ENCODE peak calls at places on chromosomes 3 and 15, in five cellular contexts. One of them, this sample, is unnamed.

GRCh38 chr15:39625856-39626255 is 45.0 kb downstream of the THBS1 start:
- DNase-seq in K562: no peak
- DNase-seq in IMR-90: peak
- DNase-seq in SK-N-SH: no peak
- DNase-seq in A549: no peak
- DNase-seq in this sample: no peak

GRCh38 chr15:34793071-34793470 is 2.3 kb downstream of the ACTC1 start:
- DNase-seq in K562: no peak
- DNase-seq in IMR-90: no peak
- DNase-seq in A549: no peak
- DNase-seq in SK-N-SH: no peak
- DNase-seq in this sample: no peak

GRCh38 chr3:3066378-3066777 is 43.8 kb downstream of the IL5RA start:
- DNase-seq in IMR-90: no peak
- DNase-seq in K562: no peak
- DNase-seq in A549: no peak
- DNase-seq in SK-N-SH: no peak
- DNase-seq in this sample: no peak

GRCh38 chr3:123644358-123644757 is 59.5 kb upstream of the HACD2 start:
- DNase-seq in A549: no peak
- DNase-seq in K562: no peak
- DNase-seq in SK-N-SH: no peak
- DNase-seq in IMR-90: no peak
- DNase-seq in this sample: no peak

GRCh38 chr15:50315814-50316630 is 39.0 kb downstream of the GABPB1 start:
- DNase-seq in IMR-90: peak
- DNase-seq in K562: peak
- DNase-seq in A549: peak
- DNase-seq in SK-N-SH: peak
- DNase-seq in this sample: no peak

GRCh38 chr3:48897401-48898376 is 993 bp downstream of the SLC25A20 start:
- DNase-seq in SK-N-SH: no peak
- DNase-seq in K562: no peak
- DNase-seq in IMR-90: no peak
- DNase-seq in A549: no peak
- DNase-seq in this sample: no peak

GRCh38 chr3:124747111-124747981 is 17.1 kb downstream of the UMPS start:
- DNase-seq in SK-N-SH: no peak
- DNase-seq in A549: no peak
- DNase-seq in K562: no peak
- DNase-seq in IMR-90: no peak
- DNase-seq in this sample: no peak

GRCh38 chr3:155282416-155283091 is 10.9 kb downstream of the STRIT1 start:
- DNase-seq in K562: peak
- DNase-seq in A549: no peak
- DNase-seq in SK-N-SH: no peak
- DNase-seq in IMR-90: peak
- DNase-seq in this sample: no peak

GRCh38 chr3:61730058-61730457 is 168.7 kb downstream of the PTPRG start:
- DNase-seq in K562: no peak
- DNase-seq in IMR-90: no peak
- DNase-seq in SK-N-SH: no peak
- DNase-seq in A549: no peak
- DNase-seq in this sample: no peak

GRCh38 chr3:36603423-36603822 is 160.9 kb downstream of the DCLK3 start:
- DNase-seq in IMR-90: no peak
- DNase-seq in A549: no peak
- DNase-seq in K562: no peak
- DNase-seq in SK-N-SH: no peak
- DNase-seq in this sample: no peak

GRCh38 chr15:74451322-74451721 is 9.6 kb downstream of the UBL7 start:
- DNase-seq in K562: no peak
- DNase-seq in IMR-90: no peak
- DNase-seq in SK-N-SH: no peak
- DNase-seq in A549: no peak
- DNase-seq in this sample: no peak

GRCh38 chr3:157436583-157437300 is at the start of gene PTX3:
- DNase-seq in IMR-90: peak
- DNase-seq in SK-N-SH: peak
- DNase-seq in A549: peak
- DNase-seq in K562: no peak
- DNase-seq in this sample: no peak

GRCh38 chr3:188362405-188362831 is 208.5 kb downstream of the LPP start:
- DNase-seq in A549: peak
- DNase-seq in IMR-90: peak
- DNase-seq in K562: no peak
- DNase-seq in SK-N-SH: no peak
- DNase-seq in this sample: no peak

GRCh38 chr3:180048840-180049239 is 12.1 kb upstream of the PEX5L start:
- DNase-seq in K562: no peak
- DNase-seq in SK-N-SH: no peak
- DNase-seq in IMR-90: peak
- DNase-seq in A549: no peak
- DNase-seq in this sample: no peak

GRCh38 chr15:50192926-50193595 is 11.1 kb downstream of the SLC27A2 start:
- DNase-seq in SK-N-SH: no peak
- DNase-seq in A549: no peak
- DNase-seq in IMR-90: peak
- DNase-seq in K562: no peak
- DNase-seq in this sample: no peak

GRCh38 chr3:107670991-107671390 is 148.2 kb downstream of the BBX start:
- DNase-seq in A549: no peak
- DNase-seq in IMR-90: no peak
- DNase-seq in SK-N-SH: no peak
- DNase-seq in K562: no peak
- DNase-seq in this sample: no peak

DNA sequence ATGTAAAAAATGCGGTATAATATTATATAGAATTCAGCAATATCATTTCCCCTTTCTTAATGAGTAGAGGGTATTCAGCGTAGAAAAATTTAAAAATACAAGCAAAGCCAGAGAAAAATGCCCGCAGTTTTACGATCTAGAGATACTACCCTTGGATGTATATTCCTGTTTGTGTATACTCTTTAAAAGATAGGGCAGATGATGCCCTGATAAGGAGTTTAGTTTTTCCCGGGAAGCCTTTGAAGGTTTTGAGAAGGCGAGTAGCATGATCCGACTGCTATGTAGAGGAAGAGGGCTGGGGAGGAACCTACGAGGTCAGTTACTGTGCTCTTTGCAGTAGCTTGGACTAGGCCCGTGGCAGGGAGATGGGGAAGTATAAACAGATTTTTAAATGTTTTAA is 1.2 kb downstream of the YEATS2 start:
- DNase-seq in IMR-90: peak
- DNase-seq in SK-N-SH: no peak
- DNase-seq in A549: no peak
- DNase-seq in K562: no peak
- DNase-seq in this sample: no peak
- TF ChIP-seq RCOR1 in IMR-90: no peak
- TF ChIP-seq RCOR1 in SK-N-SH: no peak
- TF ChIP-seq RCOR1 in A549: no peak
- TF ChIP-seq RCOR1 in K562: no peak
- TF ChIP-seq RCOR1 in this sample: no peak

GRCh38 chr3:133896002-133896761 is 500 bp upstream of the RAB6B start:
- DNase-seq in SK-N-SH: no peak
- DNase-seq in K562: no peak
- DNase-seq in A549: no peak
- DNase-seq in IMR-90: no peak
- DNase-seq in this sample: no peak
- TF ChIP-seq RCOR1 in SK-N-SH: no peak
- TF ChIP-seq RCOR1 in K562: no peak
- TF ChIP-seq RCOR1 in A549: no peak
- TF ChIP-seq RCOR1 in IMR-90: no peak
- TF ChIP-seq RCOR1 in this sample: no peak

DNA sequence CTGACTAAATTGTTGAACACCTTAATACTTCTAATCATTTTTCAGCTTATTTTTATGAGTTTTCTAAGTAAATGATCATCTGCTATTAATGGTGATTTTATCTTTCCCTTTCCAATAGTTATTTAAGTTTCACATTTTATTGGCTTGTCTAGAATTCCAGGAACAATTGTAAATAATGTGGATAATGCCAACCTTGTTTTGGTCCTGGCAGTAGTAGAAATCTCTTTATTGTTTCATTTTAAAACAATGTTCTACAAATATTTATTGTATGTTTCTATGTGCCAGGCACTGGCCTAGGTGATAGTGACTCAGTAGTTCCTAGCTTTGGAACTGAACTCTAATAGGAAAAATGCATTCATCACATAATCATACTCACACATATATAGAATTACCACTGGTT is 264.1 kb downstream of the ADAMTSL3 start:
- DNase-seq in SK-N-SH: no peak
- DNase-seq in A549: no peak
- DNase-seq in K562: no peak
- DNase-seq in IMR-90: no peak
- DNase-seq in this sample: no peak
- TF ChIP-seq RCOR1 in SK-N-SH: no peak
- TF ChIP-seq RCOR1 in A549: no peak
- TF ChIP-seq RCOR1 in K562: no peak
- TF ChIP-seq RCOR1 in IMR-90: no peak
- TF ChIP-seq RCOR1 in this sample: no peak

DNA sequence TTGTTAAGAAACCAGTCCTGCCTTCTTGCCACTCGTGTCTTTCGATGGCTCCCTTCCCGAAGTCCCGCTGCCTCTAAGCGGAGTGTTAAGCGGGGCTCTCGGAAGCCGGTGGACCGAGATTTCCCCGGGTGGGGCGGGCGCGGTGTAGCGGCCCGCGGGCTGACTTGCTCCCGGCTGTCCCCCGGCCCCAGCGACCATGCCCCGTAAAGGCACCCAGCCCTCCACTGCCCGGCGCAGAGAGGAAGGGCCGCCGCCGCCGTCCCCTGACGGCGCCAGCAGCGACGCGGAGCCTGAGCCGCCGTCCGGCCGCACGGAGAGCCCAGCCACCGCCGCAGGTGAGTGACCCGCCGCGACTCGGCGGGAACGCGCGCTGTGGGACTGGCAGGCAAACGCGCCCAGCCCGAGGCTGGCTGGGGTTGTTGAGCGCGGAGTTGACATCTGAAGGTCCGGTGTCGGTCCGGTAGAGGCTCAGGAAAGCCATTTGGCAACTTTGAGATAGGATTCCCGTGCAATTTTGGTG is 1.2 kb downstream of the SMC4 start:
- DNase-seq in SK-N-SH: peak
- DNase-seq in IMR-90: no peak
- DNase-seq in K562: peak
- DNase-seq in A549: no peak
- DNase-seq in this sample: no peak
- TF ChIP-seq RCOR1 in SK-N-SH: no peak
- TF ChIP-seq RCOR1 in IMR-90: no peak
- TF ChIP-seq RCOR1 in K562: no peak
- TF ChIP-seq RCOR1 in A549: no peak
- TF ChIP-seq RCOR1 in this sample: no peak

GRCh38 chr3:5317572-5317971 is 130.1 kb downstream of the EDEM1 start:
- DNase-seq in A549: no peak
- DNase-seq in SK-N-SH: no peak
- DNase-seq in K562: no peak
- DNase-seq in IMR-90: peak
- DNase-seq in this sample: no peak

GRCh38 chr3:5312278-5312677 is 124.8 kb downstream of the EDEM1 start:
- DNase-seq in IMR-90: no peak
- DNase-seq in K562: no peak
- DNase-seq in A549: no peak
- DNase-seq in SK-N-SH: no peak
- DNase-seq in this sample: no peak

GRCh38 chr3:5310509-5310908 is 123.0 kb downstream of the EDEM1 start:
- DNase-seq in IMR-90: no peak
- DNase-seq in SK-N-SH: no peak
- DNase-seq in K562: no peak
- DNase-seq in A549: no peak
- DNase-seq in this sample: no peak

GRCh38 chr3:5309602-5310001 is 122.1 kb downstream of the EDEM1 start:
- DNase-seq in SK-N-SH: no peak
- DNase-seq in K562: no peak
- DNase-seq in IMR-90: no peak
- DNase-seq in A549: no peak
- DNase-seq in this sample: no peak

GRCh38 chr3:5314897-5315296 is 127.4 kb downstream of the EDEM1 start:
- DNase-seq in SK-N-SH: no peak
- DNase-seq in K562: no peak
- DNase-seq in A549: no peak
- DNase-seq in IMR-90: no peak
- DNase-seq in this sample: no peak
- TF ChIP-seq RCOR1 in SK-N-SH: no peak
- TF ChIP-seq RCOR1 in K562: no peak
- TF ChIP-seq RCOR1 in A549: no peak
- TF ChIP-seq RCOR1 in IMR-90: no peak
- TF ChIP-seq RCOR1 in this sample: no peak

GRCh38 chr15:41491889-41492288 is 1.8 kb upstream of the ITPKA start:
- DNase-seq in IMR-90: no peak
- DNase-seq in SK-N-SH: no peak
- DNase-seq in A549: no peak
- DNase-seq in K562: no peak
- DNase-seq in this sample: no peak

GRCh38 chr15:41489641-41490040 is 4.0 kb upstream of the ITPKA start:
- DNase-seq in SK-N-SH: no peak
- DNase-seq in K562: no peak
- DNase-seq in A549: no peak
- DNase-seq in IMR-90: no peak
- DNase-seq in this sample: no peak

GRCh38 chr15:41492597-41493204 is 973 bp upstream of the ITPKA start:
- DNase-seq in SK-N-SH: peak
- DNase-seq in IMR-90: no peak
- DNase-seq in A549: no peak
- DNase-seq in K562: peak
- DNase-seq in this sample: no peak

GRCh38 chr15:41487802-41488201 is 5.9 kb upstream of the ITPKA start:
- DNase-seq in SK-N-SH: no peak
- DNase-seq in K562: no peak
- DNase-seq in IMR-90: peak
- DNase-seq in A549: no peak
- DNase-seq in this sample: no peak

GRCh38 chr15:41490355-41490754 is 3.3 kb upstream of the ITPKA start:
- DNase-seq in SK-N-SH: peak
- DNase-seq in A549: peak
- DNase-seq in IMR-90: peak
- DNase-seq in K562: peak
- DNase-seq in this sample: peak
- TF ChIP-seq RCOR1 in SK-N-SH: no peak
- TF ChIP-seq RCOR1 in A549: no peak
- TF ChIP-seq RCOR1 in IMR-90: peak
- TF ChIP-seq RCOR1 in K562: no peak
- TF ChIP-seq RCOR1 in this sample: no peak

DNA sequence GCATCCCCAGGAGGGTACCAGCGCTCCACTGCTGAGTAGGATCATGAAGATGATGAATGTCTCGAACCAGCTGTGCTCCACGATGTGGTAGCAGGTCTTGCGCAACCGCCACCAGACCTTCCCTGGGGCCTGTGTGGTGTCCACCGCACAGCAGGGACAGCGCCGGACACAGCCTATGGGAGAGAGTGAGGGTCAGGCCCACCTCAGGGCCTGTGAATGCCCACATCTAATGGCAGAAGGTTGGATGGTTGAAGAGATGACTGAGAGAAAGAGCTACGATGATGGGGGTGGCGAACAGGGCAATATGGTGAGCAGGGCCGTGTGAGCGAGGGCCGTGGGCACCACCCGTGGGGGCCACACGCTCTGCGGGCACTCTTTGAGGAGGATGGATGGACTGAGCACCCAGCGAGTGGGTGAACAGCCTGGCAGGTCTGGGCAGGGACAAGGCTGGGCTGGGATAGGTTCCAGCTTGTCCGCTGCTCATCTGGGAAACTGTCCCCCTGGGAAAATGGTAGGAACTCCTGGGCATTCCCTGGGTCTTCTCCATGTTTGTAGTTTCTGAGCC is 74.1 kb downstream of the SCN5A start:
- DNase-seq in K562: no peak
- DNase-seq in A549: no peak
- DNase-seq in IMR-90: no peak
- DNase-seq in SK-N-SH: no peak
- DNase-seq in this sample: no peak
- TF ChIP-seq RCOR1 in K562: no peak
- TF ChIP-seq RCOR1 in A549: no peak
- TF ChIP-seq RCOR1 in IMR-90: no peak
- TF ChIP-seq RCOR1 in SK-N-SH: no peak
- TF ChIP-seq RCOR1 in this sample: no peak

This sample was measured in GM12878.